ENCODE peak calls at places on chromosomes 2 and 18, in four cellular contexts. A is body of pancreas; B is PC-3; O is CD8-positive, alpha-beta T cell. T is an unnamed sample.

GRCh38 chr2:217942731-217943335 is 60.0 kb downstream of the TNS1 start:
- DNase-seq in A (peak), B (no peak), O (no peak), T (no peak)

GRCh38 chr2:239290618-239291504 is 110.0 kb downstream of the HDAC4 start:
- DNase-seq in A (peak), B (no peak), O (no peak), T (no peak)

GRCh38 chr2:62550466-62550865 is 44.5 kb upstream of the TMEM17 start:
- DNase-seq in A (no peak), B (no peak), O (no peak), T (no peak)

GRCh38 chr18:360676-361075 is 92.8 kb upstream of the THOC1 start:
- DNase-seq in A (no peak), B (peak), O (no peak), T (no peak)

GRCh38 chr2:36479406-36479805 is 118.6 kb downstream of the FEZ2 start:
- DNase-seq in A (no peak), B (no peak), O (no peak), T (no peak)

GRCh38 chr18:58522157-58522556 is 106.7 kb downstream of the ALPK2 start:
- DNase-seq in A (no peak), B (no peak), O (no peak), T (no peak)

GRCh38 chr2:128640166-128640846 is 321.6 kb upstream of the HS6ST1 start:
- DNase-seq in A (no peak), B (no peak), O (no peak), T (no peak)

GRCh38 chr18:56541790-56542189 is 96.6 kb downstream of the TXNL1 start:
- DNase-seq in A (no peak), B (no peak), O (no peak), T (no peak)

GRCh38 chr2:120358734-120359465 is 13.0 kb downstream of the INHBB start:
- DNase-seq in A (no peak), B (no peak), O (no peak), T (no peak)

GRCh38 chr2:127614731-127615130 is 31.2 kb upstream of the GPR17 start:
- DNase-seq in A (no peak), B (peak), O (no peak), T (no peak)

GRCh38 chr18:62386091-62386490 is 61.0 kb downstream of the TNFRSF11A start:
- DNase-seq in A (no peak), B (no peak), O (no peak), T (no peak)

GRCh38 chr2:60764736-60765534 is 8.9 kb downstream of the PAPOLG start:
- DNase-seq in A (no peak), B (peak), O (no peak), T (no peak)

GRCh38 chr2:145569108-145569507 is 1049.2 kb upstream of the ZEB2 start:
- DNase-seq in A (no peak), B (peak), O (no peak), T (no peak)

GRCh38 chr2:219482674-219483405 is 15.9 kb upstream of the GMPPA start:
- DNase-seq in A (no peak), B (no peak), O (no peak), T (no peak)

GRCh38 chr2:110994250-110994961 is 126.3 kb upstream of the BCL2L11 start:
- DNase-seq in A (no peak), B (no peak), O (no peak), T (no peak)

GRCh38 chr2:230798769-230799399 is 65.9 kb upstream of the ITM2C start:
- DNase-seq in A (no peak), B (peak), O (peak), T (no peak)

GRCh38 chr2:203890733-203891132 is 23.2 kb downstream of the CTLA4 start:
- DNase-seq in A (no peak), B (no peak), O (no peak), T (no peak)

GRCh38 chr2:158676696-158677095 is 118.4 kb upstream of the DAPL1 start:
- DNase-seq in A (no peak), B (no peak), O (no peak), T (no peak)

GRCh38 chr2:136281281-136282117 is 163.6 kb upstream of the CXCR4 start:
- DNase-seq in A (no peak), B (no peak), O (peak), T (no peak)

GRCh38 chr18:36265035-36265434 is 32.5 kb upstream of the FHOD3 start:
- DNase-seq in A (no peak), B (no peak), O (no peak), T (no peak)

GRCh38 chr18:48034651-48035555 is 104.4 kb upstream of the SMAD2 start:
- DNase-seq in A (no peak), B (no peak), O (no peak), T (no peak)

GRCh38 chr2:3637311-3637675 is 20.7 kb upstream of the ALLC start:
- DNase-seq in A (no peak), B (no peak), O (no peak), T (peak)

GRCh38 chr2:144084114-144084661 is 435.7 kb downstream of the ZEB2 start:
- DNase-seq in A (no peak), B (peak), O (no peak), T (no peak)

GRCh38 chr2:69915050-69915945 is at the start of gene MXD1:
- DNase-seq in A (peak), B (peak), O (no peak), T (no peak)

GRCh38 chr2:66962625-66963207 is 434.4 kb upstream of the ETAA1 start:
- DNase-seq in A (no peak), B (no peak), O (no peak), T (no peak)

GRCh38 chr2:85769236-85769986 is 15.6 kb downstream of the ATOH8 start:
- DNase-seq in A (no peak), B (no peak), O (no peak), T (no peak)

GRCh38 chr2:39227628-39228412 is 15.9 kb downstream of the CDKL4 start:
- DNase-seq in A (peak), B (peak), O (peak), T (peak)

GRCh38 chr2:183349046-183349445 is 224.8 kb downstream of the NUP35 start:
- DNase-seq in A (no peak), B (no peak), O (no peak), T (no peak)

GRCh38 chr18:69597561-69597960 is 196.9 kb downstream of the DOK6 start:
- DNase-seq in A (no peak), B (no peak), O (no peak), T (no peak)

GRCh38 chr2:65532318-65532717 is 99.9 kb upstream of the SPRED2 start:
- DNase-seq in A (no peak), B (no peak), O (no peak), T (no peak)

GRCh38 chr18:64807560-64807959 is 658.7 kb upstream of the LINC00305 start:
- DNase-seq in A (no peak), B (no peak), O (no peak), T (no peak)

GRCh38 chr2:222835142-222835822 is 25.6 kb upstream of the ACSL3 start:
- DNase-seq in A (peak), B (peak), O (no peak), T (no peak)

GRCh38 chr2:222708274-222708710 is 36.8 kb downstream of the MOGAT1 start:
- DNase-seq in A (peak), B (peak), O (peak), T (peak)

GRCh38 chr2:213232649-213233437 is 51.4 kb upstream of the SPAG16 start:
- DNase-seq in A (no peak), B (no peak), O (peak), T (peak)

DNA sequence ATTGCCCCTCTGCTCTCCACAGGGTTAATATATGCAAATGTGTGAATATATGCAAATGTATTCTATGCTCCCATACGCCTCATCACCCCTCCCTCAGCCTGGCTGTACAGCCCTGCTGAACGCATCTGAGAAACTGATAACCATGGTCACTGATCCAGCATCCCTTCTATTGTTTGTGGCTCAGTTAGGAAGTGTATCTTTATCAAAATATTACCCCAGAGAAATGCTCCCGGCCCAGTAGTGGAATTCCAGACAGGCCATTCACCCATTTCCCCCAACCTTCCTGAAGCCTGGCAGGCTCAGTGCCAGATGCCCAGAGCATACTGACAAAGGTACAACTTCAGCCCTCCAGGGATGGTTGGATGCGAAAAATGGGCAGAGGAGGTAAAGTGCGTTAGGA is 103.5 kb downstream of the DYSF start:
- DNase-seq in A (no peak), B (no peak), O (no peak), T (no peak)
- TF ChIP-seq CTCF in A (no peak), B (no peak), O (no peak), T (no peak)

DNA sequence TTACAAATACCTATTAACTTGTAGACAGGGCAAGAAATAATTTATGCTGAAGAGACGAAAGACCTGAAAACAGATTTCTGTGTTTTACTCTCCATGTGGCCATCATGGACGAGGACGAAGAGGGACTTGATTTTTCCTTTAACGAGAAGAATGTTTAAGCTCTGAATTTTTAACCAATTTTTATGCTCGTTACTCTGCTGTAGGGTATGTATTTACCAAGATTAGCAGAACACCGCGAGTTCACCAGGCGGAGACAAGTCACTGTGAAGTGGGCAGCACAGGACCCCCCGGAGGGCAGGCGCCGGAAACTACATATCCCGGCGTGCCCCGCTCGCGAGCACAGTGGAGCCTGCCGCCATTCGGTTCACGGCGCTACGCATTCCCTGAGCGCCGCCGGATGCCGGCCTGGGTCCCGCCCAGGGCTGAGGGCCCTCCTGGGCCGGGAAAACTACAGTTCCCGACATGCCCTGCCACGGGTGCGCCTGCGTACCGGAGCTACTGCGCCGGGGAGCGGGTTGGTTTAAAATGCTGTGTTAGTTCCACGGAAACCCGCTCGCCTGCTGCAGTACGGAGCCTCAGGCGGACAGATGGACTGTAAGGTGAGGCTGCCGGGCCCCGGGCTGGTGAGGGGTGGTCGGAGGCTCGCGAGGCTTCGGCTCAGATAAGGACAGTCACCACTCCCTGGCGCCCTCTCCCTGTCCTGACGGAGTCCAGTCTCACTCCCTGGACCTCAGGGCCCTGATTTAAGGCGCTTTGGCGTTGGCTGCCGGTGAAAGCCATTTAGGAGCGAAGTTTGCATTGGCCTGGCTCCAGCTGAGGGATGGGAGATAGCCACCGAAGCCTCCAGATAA is at the start of gene CCDC150:
- DNase-seq in A (peak), B (peak), O (peak), T (peak)
- TF ChIP-seq CTCF in A (no peak), B (peak), O (no peak), T (no peak)

DNA sequence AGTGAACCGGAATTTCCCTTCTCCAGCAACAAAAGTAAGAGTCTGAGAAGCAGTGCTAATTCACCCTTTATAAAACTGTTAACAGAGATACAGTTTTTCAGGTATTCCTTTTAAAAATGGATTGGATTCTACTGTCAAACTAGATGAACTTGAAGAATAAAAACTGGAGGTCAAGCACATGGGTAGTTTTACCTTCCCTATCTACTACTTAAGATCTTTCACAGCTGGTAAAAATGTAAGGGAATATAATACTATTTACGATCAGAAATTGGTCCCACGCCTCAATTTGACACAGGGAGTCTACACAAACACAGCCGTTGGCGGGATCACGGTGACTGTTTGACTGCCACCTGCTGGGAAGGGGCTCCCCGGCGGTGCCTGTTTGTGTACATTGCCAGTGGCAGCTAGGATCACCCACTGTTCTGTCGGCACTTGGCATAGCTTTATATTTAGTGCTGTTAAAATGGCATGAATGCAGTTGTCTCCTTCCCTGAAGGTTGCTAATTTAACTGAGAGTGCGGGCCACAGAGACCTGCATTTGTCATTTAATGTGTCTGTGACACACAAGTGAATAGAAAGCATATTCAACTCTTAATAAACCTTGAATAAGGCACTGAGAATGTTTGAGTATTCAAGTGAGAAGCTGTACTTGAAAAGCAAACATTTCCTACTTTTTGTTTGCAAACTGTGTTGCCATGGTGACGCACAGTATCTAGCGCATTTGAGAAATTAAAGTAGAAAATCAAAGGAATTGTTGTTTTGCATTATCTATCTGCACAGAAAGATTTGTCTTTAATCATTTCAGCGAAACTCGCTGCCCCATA is 59.6 kb downstream of the ABCG8 start:
- DNase-seq in A (peak), B (no peak), O (no peak), T (no peak)
- TF ChIP-seq CTCF in A (no peak), B (peak), O (no peak), T (no peak)

DNA sequence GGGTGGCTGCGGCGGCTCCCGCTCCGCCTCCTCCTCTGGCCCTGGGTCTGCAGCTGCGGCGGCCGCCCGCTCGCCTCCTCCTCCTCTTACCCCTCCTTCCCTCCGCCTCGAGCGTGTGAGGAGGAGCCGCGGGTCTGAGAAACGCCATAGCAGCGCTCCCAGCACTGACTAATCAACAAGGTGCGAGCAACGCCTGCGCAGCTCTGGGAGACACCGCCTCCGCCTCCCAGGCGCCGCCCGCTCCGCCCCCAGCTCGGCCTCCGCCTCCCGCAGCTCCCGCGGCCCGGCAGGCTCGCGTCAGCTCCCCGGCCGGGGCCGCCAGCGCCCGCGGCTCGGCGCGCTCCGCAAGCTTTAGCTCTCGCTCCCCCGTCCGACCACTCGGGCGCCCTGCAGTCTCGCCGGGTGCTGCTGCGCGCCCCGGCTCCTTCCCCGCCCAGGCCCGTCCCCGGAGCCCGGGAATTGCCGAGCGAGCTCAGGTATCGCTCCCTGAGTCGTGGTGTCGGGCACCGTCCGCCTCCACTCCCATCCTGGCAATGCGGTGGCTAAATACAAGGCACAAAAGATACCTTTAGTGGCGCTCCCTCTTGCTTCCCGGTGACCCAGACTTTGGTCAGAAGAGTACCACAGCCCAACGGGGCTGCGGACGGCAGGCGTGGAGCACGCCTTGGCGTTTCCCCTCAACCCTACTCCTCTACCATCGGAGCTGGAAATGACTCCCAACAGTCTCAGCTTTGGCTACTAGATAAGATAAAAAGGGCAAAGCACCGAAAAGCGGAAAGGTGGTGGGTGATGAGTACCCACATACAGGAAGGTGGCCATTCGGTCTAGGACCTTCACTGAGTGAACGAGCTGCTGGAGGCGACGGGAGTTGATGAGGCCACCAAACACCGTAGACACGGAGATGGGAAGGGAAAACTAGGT is at the start of gene GAREM1:
- DNase-seq in A (peak), B (peak), O (peak), T (peak)
- TF ChIP-seq CTCF in A (peak), B (peak), O (no peak), T (no peak)

GRCh38 chr2:20928617-20929016 is 105.7 kb upstream of the LDAH start:
- DNase-seq in A (no peak), B (no peak), O (no peak), T (no peak)
- TF ChIP-seq CTCF in A (no peak), B (no peak), O (no peak), T (no peak)

T was measured in activated B cell treated with CpG ODN at 0.5 μM for 24 hours.